ENCODE peak calls at places on chromosomes 4 and X, in nine cellular contexts. D is MG63; F is EH; N is activated CD4-positive, CD25-positive, alpha-beta regulatory T cell treated with anti-CD3 and anti-CD28 coated beads, Interleukin-2, amount 50 U/mL, for 16 hours; L is sigmoid colon; T is fibroblast of mammary gland; G is T follicular helper cell; B is kidney epithelial cell; H is DMS153. A is an unnamed sample.

GRCh38 chr4:85370400-85371032 is 104.4 kb upstream of the ARHGAP24 start:
- DNase-seq in H (peak), N (no peak), F (peak), D (peak), L (no peak), T (peak), G (no peak), B (peak), A (no peak)

GRCh38 chr4:186240848-186241491 is 13.7 kb downstream of the KLKB1 start:
- DNase-seq in T (no peak), N (no peak), G (no peak), D (no peak), H (no peak), B (no peak), L (no peak), F (no peak), A (no peak)

GRCh38 chrX:17527135-17527701 is 152.2 kb downstream of the NHS start:
- DNase-seq in B (peak), F (no peak), D (peak), G (no peak), T (no peak), H (no peak), L (no peak), N (no peak), A (no peak)

GRCh38 chr4:10077492-10078335 is 38.9 kb downstream of the WDR1 start:
- DNase-seq in B (no peak), H (no peak), L (peak), N (no peak), T (no peak), F (no peak), G (no peak), D (no peak), A (peak)

GRCh38 chrX:101191217-101191750 is 28.3 kb upstream of the DRP2 start:
- DNase-seq in G (no peak), N (no peak), F (peak), H (no peak), L (no peak), D (no peak), B (no peak), T (peak), A (no peak)

GRCh38 chr4:3320361-3321023 is 27.7 kb downstream of the RGS12 start:
- DNase-seq in G (no peak), N (no peak), T (no peak), H (peak), L (peak), B (no peak), D (no peak), F (no peak), A (peak)

GRCh38 chr4:148065069-148065468 is 333.2 kb downstream of the ARHGAP10 start:
- DNase-seq in H (no peak), G (no peak), L (no peak), T (peak), B (no peak), N (no peak), F (peak), D (no peak), A (no peak)

GRCh38 chr4:106803107-106803506 is 233.0 kb downstream of the DKK2 start:
- DNase-seq in F (peak), G (no peak), T (no peak), N (no peak), L (no peak), H (no peak), B (no peak), D (no peak), A (no peak)

GRCh38 chr4:158253350-158253980 is 43.2 kb downstream of the TMEM144 start:
- DNase-seq in F (peak), L (no peak), G (no peak), N (no peak), H (peak), D (peak), T (peak), B (peak), A (no peak)

GRCh38 chr4:3436048-3436797 is 5.5 kb upstream of the HGFAC start:
- DNase-seq in G (no peak), D (peak), T (no peak), L (no peak), N (no peak), B (no peak), F (no peak), H (no peak), A (no peak)

GRCh38 chr4:163875327-163875726 is 380.8 kb downstream of the TMA16 start:
- DNase-seq in H (no peak), T (no peak), N (no peak), F (no peak), B (no peak), D (no peak), L (no peak), G (no peak), A (no peak)

GRCh38 chr4:1504786-1505500 is 98.7 kb upstream of the NKX1-1 start:
- DNase-seq in F (no peak), D (peak), N (no peak), T (no peak), B (no peak), G (no peak), L (no peak), H (no peak), A (peak)

GRCh38 chr4:4791299-4791798 is 68.1 kb upstream of the MSX1 start:
- DNase-seq in L (no peak), B (no peak), F (peak), H (no peak), N (no peak), G (no peak), T (peak), D (peak), A (peak)

GRCh38 chrX:101931104-101931493 is 728 bp downstream of the ZMAT1 start:
- DNase-seq in T (no peak), D (no peak), N (no peak), H (peak), B (no peak), F (peak), G (no peak), L (no peak), A (no peak)

GRCh38 chr4:186621959-186622553 is 66.7 kb upstream of the MTNR1A start:
- DNase-seq in D (no peak), L (no peak), B (no peak), N (no peak), G (no peak), T (peak), H (no peak), F (peak), A (no peak)

GRCh38 chr4:130233377-130234047 is 1137.6 kb downstream of the C4orf33 start:
- DNase-seq in G (no peak), T (peak), L (no peak), D (no peak), N (no peak), H (no peak), B (no peak), F (no peak), A (no peak)